ENCODE peak calls at places on chromosome 16, in four cellular contexts. Q is H9, R is mesenchymal stem cell, W is IMR-90. U is an unnamed sample.

GRCh38 chr16:8677481-8677880 is 3.1 kb downstream of the ABAT start:
- DNase-seq in Q (no peak), W (no peak), R (no peak), U (no peak)

GRCh38 chr16:46711106-46711769 is 21.8 kb downstream of the ORC6 start:
- DNase-seq in Q (no peak), W (no peak), R (no peak), U (no peak)

GRCh38 chr16:89004209-89004831 is 27.3 kb upstream of the CBFA2T3 start:
- DNase-seq in R (no peak), W (no peak), Q (no peak), U (no peak)

GRCh38 chr16:6570520-6570919 is 762.1 kb upstream of the RBFOX1 start:
- DNase-seq in R (no peak), Q (no peak), W (no peak), U (no peak)

GRCh38 chr16:87416826-87417471 is 24.8 kb downstream of the MAP1LC3B start:
- DNase-seq in R (peak; percentile 60), Q (no peak), W (peak; percentile 72), U (no peak)

GRCh38 chr16:6193718-6194117 is 1096.1 kb upstream of the EEF2KMT start:
- DNase-seq in Q (peak; percentile 81), W (no peak), R (no peak), U (peak; percentile 95)

GRCh38 chr16:89383095-89384003 is 107.0 kb downstream of the ANKRD11 start:
- DNase-seq in W (peak; percentile 47), Q (peak; percentile 70), R (peak; percentile 69), U (peak; percentile 88)

GRCh38 chr16:14301150-14302030 is 230.3 kb downstream of the MRTFB start:
- DNase-seq in R (peak; percentile 51), Q (peak; percentile 32), W (no peak), U (peak; percentile 65)

GRCh38 chr16:48635199-48635718 is 25.3 kb upstream of the N4BP1 start:
- DNase-seq in W (no peak), R (no peak), Q (no peak), U (no peak)

GRCh38 chr16:48862087-48862532 is 252.1 kb upstream of the N4BP1 start:
- DNase-seq in Q (peak; percentile 45), W (peak; percentile 80), R (peak; percentile 76), U (peak; percentile 65)

GRCh38 chr16:86252596-86252995 is 257.7 kb upstream of the FOXF1 start:
- DNase-seq in W (peak; percentile 65), R (peak; percentile 85), Q (peak; percentile 78), U (peak; percentile 71)

GRCh38 chr16:54801445-54801844 is 129.2 kb upstream of the IRX5 start:
- DNase-seq in Q (no peak), R (no peak), W (no peak), U (no peak)

GRCh38 chr16:25257504-25257955 is at the start of gene ZKSCAN2:
- DNase-seq in Q (peak; percentile 89), W (peak; percentile 86), R (peak; percentile 92), U (peak; percentile 93)

GRCh38 chr16:25260416-25260815 is 2.8 kb upstream of the ZKSCAN2 start:
- DNase-seq in W (peak; percentile 34), R (peak; percentile 12), Q (no peak), U (no peak)

GRCh38 chr16:25258856-25259179 is 1.2 kb upstream of the ZKSCAN2 start:
- DNase-seq in W (no peak), Q (no peak), R (no peak), U (peak; percentile 81)

GRCh38 chr16:25257956-25258855 is 561 bp upstream of the ZKSCAN2 start:
- DNase-seq in Q (peak; percentile 89), W (peak; percentile 87), R (peak; percentile 93), U (peak; percentile 96)

DNA sequence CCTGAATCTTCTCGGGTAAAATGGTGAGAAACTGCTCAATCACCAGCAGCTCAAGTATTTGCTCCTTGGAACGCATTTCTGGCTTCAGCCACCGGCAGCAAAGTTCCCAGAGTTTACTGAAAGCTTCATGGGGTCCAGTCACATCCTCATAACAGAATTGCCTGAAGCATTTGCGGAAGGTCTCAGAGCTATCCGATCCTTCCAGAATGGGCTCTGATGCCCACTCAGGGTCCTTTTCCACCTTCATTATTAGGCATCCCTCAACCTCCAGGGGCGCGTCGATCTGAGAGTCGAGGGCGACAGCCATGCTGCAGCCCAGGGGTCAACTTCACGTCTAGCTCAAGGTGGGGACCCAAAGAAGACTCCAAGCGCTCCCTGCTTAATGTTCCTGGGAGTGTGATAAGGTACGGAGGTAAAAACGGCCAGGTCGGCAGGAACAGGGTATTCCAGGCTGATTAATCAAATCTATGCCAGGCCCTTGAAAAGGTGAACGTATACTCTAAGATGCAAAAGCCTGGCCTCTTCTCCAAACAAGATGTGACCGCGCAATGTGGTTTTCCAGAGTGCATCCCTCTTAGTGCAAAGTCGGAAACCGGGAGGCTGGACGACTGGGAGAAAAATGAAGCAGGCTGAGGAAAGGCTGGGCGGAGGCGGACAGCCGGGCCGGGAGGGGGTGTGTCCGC is 683 bp downstream of the ZKSCAN2 start:
- DNase-seq in Q (peak; percentile 43), R (peak; percentile 51), W (peak; percentile 15), U (no peak)
- H2BK5ac ChIP-seq in Q (no peak overlapping the region), R (no peak overlapping the region), W (no peak overlapping the region), U (peak overlapping the region; percentile 44)

GRCh38 chr16:3046506-3047386 is at the start of gene MMP25:
- DNase-seq in W (no peak), Q (no peak), R (no peak), U (no peak)

GRCh38 chr16:3044708-3045107 is 1.7 kb upstream of the MMP25 start:
- DNase-seq in W (no peak), R (no peak), Q (no peak), U (no peak)

GRCh38 chr16:3045758-3046505 is 429 bp upstream of the MMP25 start:
- DNase-seq in R (no peak), W (no peak), Q (peak; percentile 66), U (peak; percentile 26)

GRCh38 chr16:3049921-3050481 is 3.6 kb downstream of the MMP25 start:
- DNase-seq in Q (no peak), R (no peak), W (no peak), U (no peak)

GRCh38 chr16:3047387-3047720 is 993 bp downstream of the MMP25 start:
- DNase-seq in W (no peak), R (no peak), Q (no peak), U (peak; percentile 35)
- H3K18ac ChIP-seq in W (no peak overlapping the region), R (no peak overlapping the region), Q (no peak overlapping the region), U (no peak overlapping the region)

GRCh38 chr16:57843400-57843799 is 41.1 kb upstream of the KIFC3 start:
- DNase-seq in R (no peak), W (no peak), Q (no peak), U (no peak)

GRCh38 chr16:57842606-57843005 is 40.3 kb upstream of the KIFC3 start:
- DNase-seq in Q (no peak), W (no peak), R (no peak), U (no peak)

GRCh38 chr16:57837305-57838125 is 35.2 kb upstream of the KIFC3 start:
- DNase-seq in R (no peak), W (no peak), Q (no peak), U (no peak)

GRCh38 chr16:57838161-57838560 is 35.9 kb upstream of the KIFC3 start:
- DNase-seq in W (no peak), R (no peak), Q (no peak), U (no peak)

GRCh38 chr16:57840833-57841232 is 38.5 kb upstream of the KIFC3 start:
- DNase-seq in Q (no peak), R (no peak), W (no peak), U (no peak)
- H4K8ac ChIP-seq in Q (no peak overlapping the region), R (no peak overlapping the region), W (no peak overlapping the region), U (no peak overlapping the region)

GRCh38 chr16:2532494-2533141 is 1.4 kb upstream of the CEMP1 start:
- DNase-seq in R (peak; percentile 78), Q (peak; percentile 88), W (peak; percentile 34), U (peak; percentile 48)

GRCh38 chr16:2535644-2536021 is 2.2 kb upstream of the PDPK1 start:
- DNase-seq in R (peak; percentile 79), Q (no peak), W (peak; percentile 93), U (no peak)

GRCh38 chr16:2531696-2532493 is 687 bp upstream of the CEMP1 start:
- DNase-seq in R (peak; percentile 98), W (peak; percentile 95), Q (peak; percentile 98), U (peak; percentile 98)

GRCh38 chr16:2533912-2534311 is 2.7 kb upstream of the CEMP1 start:
- DNase-seq in W (no peak), R (no peak), Q (no peak), U (no peak)

GRCh38 chr16:2537451-2538379 is at the start of gene PDPK1:
- DNase-seq in R (peak; percentile 94), Q (peak; percentile 95), W (peak; percentile 92), U (peak; percentile 97)
- H2BK5ac ChIP-seq in R (peak within 1 kb of the TSS; percentile 31), Q (no peak within 1 kb of the TSS), W (peak within 1 kb of the TSS; percentile 91), U (no peak within 1 kb of the TSS)

GRCh38 chr16:2911580-2912329 is at the start of gene FLYWCH1:
- DNase-seq in Q (peak; percentile 98), R (peak; percentile 96), W (peak; percentile 98), U (peak; percentile 99)
- H3K18ac ChIP-seq in Q (peak within 1 kb of the TSS; percentile 2), R (peak within 1 kb of the TSS; percentile 81), W (peak within 1 kb of the TSS; percentile 0), U (peak within 1 kb of the TSS; percentile 63)